ENCODE peak calls at places on chromosome 22, in six cellular contexts. J is spleen, R is sigmoid colon, S is K562, X is GM23338, H is endothelial cell of umbilical vein. K is an unnamed sample. For H3K4me1 and H3K36me3, the result is how much of the 10 kb centered on the place peaks cover.

GRCh38 chr22:19766506-19767426 is 6.2 kb downstream of the TBX1 start:
- DNase-seq in S (peak), R (no peak), X (peak), H (no peak), J (peak), K (no peak)

GRCh38 chr22:44130076-44130711 is 50.5 kb upstream of the PARVG start:
- DNase-seq in R (peak), S (no peak), J (peak), X (no peak), H (no peak), K (no peak)

GRCh38 chr22:30909306-30909705 is 59.3 kb downstream of the MORC2 start:
- DNase-seq in S (no peak), J (no peak), R (peak), H (no peak), X (no peak), K (no peak)

GRCh38 chr22:35140879-35141745 is 75.2 kb downstream of the ISX start:
- DNase-seq in H (no peak), J (peak), R (no peak), S (peak), X (peak), K (no peak)

GRCh38 chr22:44111562-44112155 is 69.1 kb upstream of the PARVG start:
- DNase-seq in H (no peak), X (no peak), J (peak), R (no peak), S (no peak), K (no peak)

GRCh38 chr22:31079095-31079642 is 1.9 kb upstream of the SMTN start:
- DNase-seq in X (peak), H (no peak), R (no peak), J (no peak), S (no peak), K (no peak)

GRCh38 chr22:32080904-32081303 is 37.8 kb downstream of the SLC5A1 start:
- DNase-seq in H (peak), J (no peak), S (peak), R (no peak), X (peak), K (no peak)

GRCh38 chr22:42536166-42536565 is 16.6 kb upstream of the RRP7A start:
- DNase-seq in X (no peak), S (no peak), R (no peak), H (no peak), J (no peak), K (no peak)

GRCh38 chr22:11066458-11067285 is 4461.3 kb upstream of the OR11H1 start:
- DNase-seq in R (peak), S (no peak), J (peak), X (no peak), H (no peak), K (no peak)

DNA sequence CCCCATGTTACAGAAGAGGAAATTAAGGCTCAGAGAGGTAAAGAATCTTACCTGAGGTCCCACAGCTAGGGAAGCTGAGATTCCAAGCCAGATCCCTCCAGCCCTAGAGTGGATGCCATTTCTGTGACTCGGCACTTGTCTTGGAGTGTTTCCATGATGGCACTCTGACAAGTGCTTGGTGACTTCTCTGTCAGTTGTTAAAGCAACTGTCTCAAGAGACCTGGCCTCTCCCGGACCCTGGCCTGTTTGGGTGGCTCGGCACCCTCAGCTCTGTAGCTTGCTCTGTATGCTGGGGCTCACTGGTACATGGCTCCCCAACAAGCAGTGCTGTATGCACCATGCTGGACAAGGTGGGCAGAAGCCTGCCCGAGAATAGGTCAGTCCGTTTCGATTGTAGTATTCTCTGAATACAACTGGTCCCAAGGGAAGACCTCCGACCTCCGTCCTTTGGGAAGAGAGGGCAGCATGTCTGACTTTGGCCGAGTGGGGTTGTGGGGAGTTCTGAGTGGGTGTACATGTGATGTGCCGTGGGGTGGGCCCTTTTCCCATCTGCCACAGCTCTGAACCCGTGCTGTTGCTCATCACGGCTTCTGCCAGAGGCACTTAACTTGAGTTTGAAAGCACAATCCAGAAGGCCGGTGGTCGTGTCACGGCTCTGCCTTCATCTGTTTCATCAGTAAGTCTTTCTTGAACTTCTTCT is 12.4 kb downstream of the ACO2 start:
- DNase-seq in R (no peak), S (no peak), J (no peak), H (no peak), X (no peak), K (peak)
- H3K4me1 ChIP-seq in R (half or more), S (under half), J (under half), H (under half), X (under half), K (under half)

DNA sequence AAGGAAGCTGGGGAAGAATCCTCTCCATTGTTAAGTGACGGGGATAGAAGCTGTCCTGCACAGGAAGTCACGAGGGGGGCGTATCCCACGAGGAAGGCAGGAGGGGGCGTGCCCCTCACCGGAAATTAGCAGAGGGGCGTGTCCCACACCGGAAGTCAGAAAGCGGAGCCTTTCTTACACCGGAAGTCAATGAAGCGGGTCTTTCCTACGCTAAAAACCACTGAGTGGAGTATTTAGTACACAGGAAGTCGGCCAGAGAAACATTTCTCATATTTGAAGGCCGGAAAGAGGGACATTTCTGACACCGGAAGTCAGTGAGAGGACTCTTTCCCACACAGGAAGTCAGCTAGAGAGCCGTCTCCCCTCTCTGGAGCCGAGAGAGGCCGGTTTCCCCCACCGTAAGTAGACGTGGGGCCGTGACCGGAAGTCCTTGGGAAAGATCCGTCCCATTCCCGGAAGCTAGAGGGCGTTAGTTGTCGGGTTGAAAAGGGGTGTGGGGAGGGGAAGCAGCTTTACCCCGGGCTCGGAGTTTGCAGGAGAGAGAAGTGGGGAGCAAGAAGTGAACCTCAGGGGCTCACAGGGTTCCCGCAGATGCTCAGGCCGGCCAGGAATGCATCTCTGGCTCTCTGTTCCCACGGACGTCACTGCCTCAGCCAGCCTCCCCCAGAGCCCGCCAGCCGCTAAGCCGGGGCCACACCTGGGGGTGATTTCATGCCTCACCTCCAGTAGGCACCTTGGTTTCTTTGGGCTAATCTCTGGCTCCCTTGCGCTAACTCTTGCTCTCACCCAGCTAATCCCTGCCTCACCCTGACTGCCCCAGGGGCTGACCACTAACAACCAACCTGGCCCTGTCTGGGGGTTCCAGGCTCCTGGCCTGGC is 15.4 kb downstream of the MIAT start:
- DNase-seq in J (peak), X (peak), S (peak), R (peak), H (peak), K (peak)
- TF ChIP-seq POLR2AphosphoS5 in J (peak), X (peak), S (no peak), R (peak), H (peak), K (peak)

GRCh38 chr22:17905445-17905844 is 118.9 kb downstream of the MICAL3 start:
- DNase-seq in R (no peak), X (no peak), S (no peak), H (no peak), J (no peak), K (no peak)
- H3K36me3 ChIP-seq in R (under half), X (under half), S (under half), H (under half), J (half or more), K (under half)

GRCh38 chr22:36447634-36448033 is 33.8 kb downstream of the TXN2 start:
- DNase-seq in R (no peak), H (no peak), X (no peak), J (no peak), S (no peak), K (no peak)
- H3K4me1 ChIP-seq in R (under half), H (under half), X (under half), J (under half), S (under half), K (under half)

DNA sequence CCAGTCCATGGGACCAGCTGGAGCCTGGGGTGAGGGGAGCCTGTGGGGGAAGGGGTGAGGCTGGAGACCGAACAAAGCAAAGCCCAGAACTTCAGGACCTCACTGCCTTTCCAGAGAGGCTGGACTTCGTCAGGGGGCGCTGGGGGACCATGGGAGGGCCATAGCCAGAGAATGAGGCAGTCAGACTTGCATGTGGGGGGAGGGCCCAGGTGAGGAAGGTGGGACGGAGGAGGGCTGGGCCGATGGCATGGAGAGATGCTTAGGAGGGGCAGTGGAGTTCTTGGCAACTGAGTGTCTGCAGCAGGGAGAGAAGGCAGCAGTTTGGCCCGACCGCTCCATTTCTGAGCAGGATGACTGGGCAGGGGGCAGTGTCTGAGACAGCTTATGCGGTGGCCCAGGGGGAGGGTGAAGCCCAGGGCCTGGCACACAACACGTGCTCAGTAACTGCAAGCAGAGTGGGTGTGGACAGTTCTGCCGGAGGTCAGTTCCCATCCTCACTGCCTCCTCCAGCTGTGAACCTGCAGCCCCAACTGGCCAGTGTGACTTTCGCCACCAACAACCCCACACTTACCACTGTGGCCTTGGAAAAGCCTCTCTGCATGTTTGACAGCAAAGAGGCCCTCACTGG is 796 bp downstream of the UPK3A start:
- DNase-seq in H (no peak), J (no peak), S (peak), X (peak), R (no peak), K (no peak)
- TF ChIP-seq POLR2AphosphoS5 in H (no peak), J (no peak), S (no peak), X (no peak), R (no peak), K (no peak)

DNA sequence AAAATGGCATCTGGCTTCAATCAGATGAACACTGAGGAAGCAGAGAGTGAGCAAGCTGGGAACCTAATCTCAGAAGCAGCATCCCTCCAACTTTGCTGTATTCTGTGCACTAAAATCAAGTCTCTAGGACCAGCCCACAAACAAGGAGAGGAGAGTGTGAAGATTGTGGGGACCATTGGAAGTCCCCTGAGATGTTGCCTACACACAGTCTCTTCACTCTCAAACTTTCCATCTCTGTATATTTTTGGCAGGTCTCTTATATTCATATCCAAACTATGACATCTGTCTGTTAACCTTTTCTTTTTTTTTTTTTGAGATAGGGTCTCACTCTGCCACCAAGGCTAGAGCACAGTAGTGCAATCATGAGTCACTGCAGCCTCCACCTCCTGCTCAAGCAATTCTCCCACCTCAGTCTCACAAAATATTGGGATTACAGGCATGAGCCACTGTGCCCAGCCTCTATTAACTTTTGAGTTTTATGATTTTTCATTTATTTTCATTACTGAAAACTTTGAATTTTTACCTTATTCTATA is 1096.4 kb downstream of the TBC1D22A start:
- DNase-seq in X (no peak), J (no peak), S (no peak), H (no peak), R (no peak), K (no peak)
- H3K36me3 ChIP-seq in X (under half), J (under half), S (under half), H (under half), R (under half), K (under half)

GRCh38 chr22:50250249-50250554 is 863 bp downstream of the HDAC10 start:
- DNase-seq in R (no peak), J (no peak), X (no peak), H (no peak), S (no peak), K (no peak)
- H3K4me1 ChIP-seq in R (half or more), J (under half), X (under half), H (under half), S (under half), K (under half)

DNA sequence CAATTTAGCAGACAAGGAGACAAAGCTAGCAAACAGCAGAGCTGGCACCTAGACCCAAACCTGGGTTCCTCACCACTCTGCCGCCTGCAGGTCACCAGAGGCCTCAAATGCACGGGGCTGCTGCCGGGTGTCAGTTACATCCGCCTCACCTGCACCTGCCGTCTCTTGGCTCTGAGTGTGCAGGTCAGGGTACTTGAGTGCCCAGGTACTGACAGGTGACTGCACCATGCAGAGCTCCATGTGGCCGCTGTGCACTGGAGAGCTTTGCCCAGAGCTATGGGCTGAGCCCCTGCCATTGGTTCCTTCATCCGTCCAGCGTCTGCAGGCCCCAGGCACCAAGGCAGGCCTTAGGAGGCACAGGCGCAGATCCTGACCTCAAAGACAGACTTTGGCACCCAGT is 35.0 kb downstream of the PDGFB start:
- DNase-seq in R (peak), J (peak), S (no peak), H (no peak), X (no peak), K (no peak)
- TF ChIP-seq POLR2AphosphoS5 in R (no peak), J (no peak), S (no peak), H (no peak), X (no peak), K (no peak)

K was measured in breast epithelium.